ENCODE peak calls at places on chromosome 4, in nine cellular contexts. One of them, this sample, is unnamed.

GRCh38 chr4:15963001-15963451 is at the start of gene FGFBP2:
- DNase-seq in HL-60: peak
- DNase-seq in GM12891: peak
- DNase-seq in GM12892: peak
- DNase-seq in GM23338: peak
- DNase-seq in K562: peak
- DNase-seq in transverse colon: peak
- DNase-seq in HepG2: peak
- DNase-seq in breast epithelium: no peak
- DNase-seq in this sample: no peak

GRCh38 chr4:125112536-125112935 is 202.2 kb upstream of the FAT4 start:
- DNase-seq in transverse colon: no peak
- DNase-seq in breast epithelium: no peak
- DNase-seq in GM23338: no peak
- DNase-seq in GM12892: no peak
- DNase-seq in HL-60: no peak
- DNase-seq in GM12891: no peak
- DNase-seq in K562: no peak
- DNase-seq in HepG2: no peak
- DNase-seq in this sample: no peak

GRCh38 chr4:26584725-26585124 is 841 bp downstream of the TBC1D19 start:
- DNase-seq in HepG2: no peak
- DNase-seq in breast epithelium: no peak
- DNase-seq in K562: no peak
- DNase-seq in transverse colon: no peak
- DNase-seq in HL-60: no peak
- DNase-seq in GM12892: no peak
- DNase-seq in GM12891: no peak
- DNase-seq in GM23338: no peak
- DNase-seq in this sample: no peak

GRCh38 chr4:38980903-38981676 is 51.1 kb downstream of the TMEM156 start:
- DNase-seq in GM12891: no peak
- DNase-seq in transverse colon: no peak
- DNase-seq in K562: no peak
- DNase-seq in HepG2: peak
- DNase-seq in GM23338: no peak
- DNase-seq in HL-60: no peak
- DNase-seq in breast epithelium: no peak
- DNase-seq in GM12892: no peak
- DNase-seq in this sample: no peak

GRCh38 chr4:123505457-123506310 is 109.1 kb downstream of the SPRY1 start:
- DNase-seq in K562: peak
- DNase-seq in breast epithelium: peak
- DNase-seq in HepG2: peak
- DNase-seq in GM12891: peak
- DNase-seq in HL-60: peak
- DNase-seq in GM12892: peak
- DNase-seq in GM23338: peak
- DNase-seq in transverse colon: peak
- DNase-seq in this sample: peak

GRCh38 chr4:2830632-2831610 is 12.7 kb upstream of the ADD1 start:
- DNase-seq in HL-60: no peak
- DNase-seq in GM23338: no peak
- DNase-seq in transverse colon: peak
- DNase-seq in HepG2: no peak
- DNase-seq in GM12892: peak
- DNase-seq in GM12891: peak
- DNase-seq in breast epithelium: peak
- DNase-seq in K562: no peak
- DNase-seq in this sample: peak

GRCh38 chr4:173257732-173258717 is 76.1 kb downstream of the HMGB2 start:
- DNase-seq in transverse colon: peak
- DNase-seq in GM23338: peak
- DNase-seq in GM12891: no peak
- DNase-seq in HepG2: peak
- DNase-seq in GM12892: peak
- DNase-seq in breast epithelium: no peak
- DNase-seq in HL-60: peak
- DNase-seq in K562: peak
- DNase-seq in this sample: no peak

GRCh38 chr4:81919238-81919637 is 447.5 kb upstream of the RASGEF1B start:
- DNase-seq in transverse colon: no peak
- DNase-seq in GM12892: no peak
- DNase-seq in breast epithelium: no peak
- DNase-seq in HL-60: peak
- DNase-seq in GM23338: peak
- DNase-seq in HepG2: peak
- DNase-seq in K562: peak
- DNase-seq in GM12891: no peak
- DNase-seq in this sample: no peak

GRCh38 chr4:150431221-150431620 is 150.7 kb upstream of the MAB21L2 start:
- DNase-seq in GM12892: no peak
- DNase-seq in transverse colon: no peak
- DNase-seq in HL-60: no peak
- DNase-seq in K562: no peak
- DNase-seq in breast epithelium: no peak
- DNase-seq in GM12891: no peak
- DNase-seq in GM23338: no peak
- DNase-seq in HepG2: no peak
- DNase-seq in this sample: no peak

GRCh38 chr4:38664704-38665401 is 854 bp downstream of the KLF3 start:
- DNase-seq in GM12892: no peak
- DNase-seq in transverse colon: peak
- DNase-seq in breast epithelium: peak
- DNase-seq in GM23338: peak
- DNase-seq in HepG2: peak
- DNase-seq in GM12891: no peak
- DNase-seq in K562: peak
- DNase-seq in HL-60: peak
- DNase-seq in this sample: peak

GRCh38 chr4:142850478-142850877 is 4.4 kb upstream of the INPP4B start:
- DNase-seq in GM12892: no peak
- DNase-seq in GM12891: no peak
- DNase-seq in transverse colon: no peak
- DNase-seq in breast epithelium: no peak
- DNase-seq in HL-60: no peak
- DNase-seq in K562: no peak
- DNase-seq in HepG2: no peak
- DNase-seq in GM23338: peak
- DNase-seq in this sample: no peak

GRCh38 chr4:121070696-121071639 is 1.4 kb downstream of the NDNF start:
- DNase-seq in GM12892: no peak
- DNase-seq in GM23338: peak
- DNase-seq in K562: no peak
- DNase-seq in GM12891: no peak
- DNase-seq in HL-60: peak
- DNase-seq in HepG2: no peak
- DNase-seq in breast epithelium: no peak
- DNase-seq in transverse colon: peak
- DNase-seq in this sample: peak

GRCh38 chr4:147060171-147060931 is 114.7 kb upstream of the TTC29 start:
- DNase-seq in GM12891: no peak
- DNase-seq in GM12892: no peak
- DNase-seq in HepG2: no peak
- DNase-seq in GM23338: no peak
- DNase-seq in K562: no peak
- DNase-seq in breast epithelium: no peak
- DNase-seq in transverse colon: no peak
- DNase-seq in HL-60: no peak
- DNase-seq in this sample: no peak

GRCh38 chr4:52873861-52874343 is 11.8 kb downstream of the RASL11B start:
- DNase-seq in HepG2: peak
- DNase-seq in breast epithelium: no peak
- DNase-seq in GM12891: no peak
- DNase-seq in HL-60: no peak
- DNase-seq in K562: no peak
- DNase-seq in transverse colon: peak
- DNase-seq in GM12892: no peak
- DNase-seq in GM23338: peak
- DNase-seq in this sample: peak

GRCh38 chr4:55405073-55405472 is 9.3 kb downstream of the TMEM165 start:
- DNase-seq in K562: no peak
- DNase-seq in GM12892: no peak
- DNase-seq in GM23338: no peak
- DNase-seq in HL-60: no peak
- DNase-seq in HepG2: no peak
- DNase-seq in GM12891: no peak
- DNase-seq in transverse colon: no peak
- DNase-seq in breast epithelium: no peak
- DNase-seq in this sample: no peak

GRCh38 chr4:168524897-168525296 is 28.0 kb downstream of the PALLD start:
- DNase-seq in K562: no peak
- DNase-seq in GM12891: no peak
- DNase-seq in transverse colon: no peak
- DNase-seq in breast epithelium: no peak
- DNase-seq in HL-60: no peak
- DNase-seq in HepG2: no peak
- DNase-seq in GM12892: no peak
- DNase-seq in GM23338: no peak
- DNase-seq in this sample: no peak

GRCh38 chr4:168522371-168522770 is 25.5 kb downstream of the PALLD start:
- DNase-seq in GM12892: no peak
- DNase-seq in HL-60: no peak
- DNase-seq in breast epithelium: no peak
- DNase-seq in GM12891: no peak
- DNase-seq in GM23338: no peak
- DNase-seq in HepG2: no peak
- DNase-seq in K562: no peak
- DNase-seq in transverse colon: no peak
- DNase-seq in this sample: no peak

GRCh38 chr4:168521736-168522135 is 24.9 kb downstream of the PALLD start:
- DNase-seq in transverse colon: no peak
- DNase-seq in K562: no peak
- DNase-seq in GM12891: no peak
- DNase-seq in GM12892: no peak
- DNase-seq in GM23338: no peak
- DNase-seq in HL-60: no peak
- DNase-seq in breast epithelium: no peak
- DNase-seq in HepG2: no peak
- DNase-seq in this sample: no peak

GRCh38 chr4:168522829-168523228 is 26.0 kb downstream of the PALLD start:
- DNase-seq in K562: no peak
- DNase-seq in HepG2: no peak
- DNase-seq in transverse colon: no peak
- DNase-seq in GM12891: no peak
- DNase-seq in GM12892: no peak
- DNase-seq in GM23338: no peak
- DNase-seq in breast epithelium: no peak
- DNase-seq in HL-60: no peak
- DNase-seq in this sample: no peak

GRCh38 chr4:168524006-168524405 is 27.2 kb downstream of the PALLD start:
- DNase-seq in K562: no peak
- DNase-seq in transverse colon: no peak
- DNase-seq in GM12891: no peak
- DNase-seq in HL-60: no peak
- DNase-seq in breast epithelium: no peak
- DNase-seq in GM23338: no peak
- DNase-seq in HepG2: no peak
- DNase-seq in GM12892: no peak
- DNase-seq in this sample: no peak
- TF ChIP-seq POLR2AphosphoS5 in K562: no peak
- TF ChIP-seq POLR2AphosphoS5 in transverse colon: no peak
- TF ChIP-seq POLR2AphosphoS5 in GM12891: no peak
- TF ChIP-seq POLR2AphosphoS5 in HL-60: no peak
- TF ChIP-seq POLR2AphosphoS5 in breast epithelium: no peak
- TF ChIP-seq POLR2AphosphoS5 in GM23338: no peak
- TF ChIP-seq POLR2AphosphoS5 in HepG2: no peak
- TF ChIP-seq POLR2AphosphoS5 in GM12892: no peak
- TF ChIP-seq POLR2AphosphoS5 in this sample: no peak

DNA sequence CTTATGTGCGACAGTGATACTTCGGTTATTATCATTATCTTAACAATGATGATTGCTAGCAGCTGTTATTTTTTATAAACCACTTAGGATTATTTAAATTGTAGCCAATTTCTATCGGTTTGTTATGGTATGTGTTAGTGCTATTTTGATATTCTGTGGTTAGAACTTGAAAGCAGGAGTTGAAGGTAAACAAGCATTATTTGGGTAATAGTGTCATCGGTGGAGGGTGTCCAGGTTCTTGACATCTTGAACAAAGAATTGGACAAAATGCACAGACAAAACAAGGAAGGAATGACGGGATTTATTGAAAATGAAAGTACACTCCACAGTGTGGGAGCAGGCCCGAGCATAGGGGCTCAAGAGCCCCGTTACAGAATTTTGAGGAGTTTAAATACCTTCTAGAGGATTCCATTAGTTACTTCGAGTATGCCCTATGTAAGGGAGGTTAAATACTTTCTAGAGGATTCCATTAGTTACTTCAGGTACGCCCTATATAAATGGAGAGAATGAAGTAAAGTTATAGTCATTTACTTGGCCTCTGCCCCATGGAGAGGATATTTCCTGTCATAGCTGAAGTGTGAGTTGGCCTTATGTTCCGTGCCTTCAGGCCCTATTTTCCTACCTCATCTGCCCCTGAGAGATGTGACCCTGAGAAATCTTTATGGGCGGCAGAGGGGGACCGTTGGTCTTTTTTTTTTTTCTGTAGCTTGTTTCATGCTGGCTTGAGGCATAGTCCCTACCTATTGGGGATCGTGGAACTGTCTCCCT is 13.1 kb downstream of the MOB1B start:
- DNase-seq in GM12892: no peak
- DNase-seq in GM12891: no peak
- DNase-seq in HepG2: no peak
- DNase-seq in HL-60: no peak
- DNase-seq in GM23338: no peak
- DNase-seq in breast epithelium: no peak
- DNase-seq in K562: no peak
- DNase-seq in transverse colon: no peak
- DNase-seq in this sample: no peak
- TF ChIP-seq POLR2AphosphoS5 in GM12892: no peak
- TF ChIP-seq POLR2AphosphoS5 in GM12891: no peak
- TF ChIP-seq POLR2AphosphoS5 in HepG2: no peak
- TF ChIP-seq POLR2AphosphoS5 in HL-60: no peak
- TF ChIP-seq POLR2AphosphoS5 in GM23338: no peak
- TF ChIP-seq POLR2AphosphoS5 in breast epithelium: no peak
- TF ChIP-seq POLR2AphosphoS5 in K562: no peak
- TF ChIP-seq POLR2AphosphoS5 in transverse colon: no peak
- TF ChIP-seq POLR2AphosphoS5 in this sample: no peak

GRCh38 chr4:186790630-186791029 is 67.0 kb upstream of the FAT1 start:
- DNase-seq in GM23338: no peak
- DNase-seq in GM12891: no peak
- DNase-seq in breast epithelium: no peak
- DNase-seq in HL-60: no peak
- DNase-seq in GM12892: no peak
- DNase-seq in HepG2: no peak
- DNase-seq in K562: no peak
- DNase-seq in transverse colon: no peak
- DNase-seq in this sample: no peak
- TF ChIP-seq POLR2AphosphoS5 in GM23338: no peak
- TF ChIP-seq POLR2AphosphoS5 in GM12891: no peak
- TF ChIP-seq POLR2AphosphoS5 in breast epithelium: no peak
- TF ChIP-seq POLR2AphosphoS5 in HL-60: no peak
- TF ChIP-seq POLR2AphosphoS5 in GM12892: no peak
- TF ChIP-seq POLR2AphosphoS5 in HepG2: no peak
- TF ChIP-seq POLR2AphosphoS5 in K562: no peak
- TF ChIP-seq POLR2AphosphoS5 in transverse colon: no peak
- TF ChIP-seq POLR2AphosphoS5 in this sample: no peak

GRCh38 chr4:24856586-24856985 is 56.3 kb downstream of the CCDC149 start:
- DNase-seq in HL-60: no peak
- DNase-seq in HepG2: no peak
- DNase-seq in GM12892: peak
- DNase-seq in K562: no peak
- DNase-seq in GM12891: peak
- DNase-seq in GM23338: peak
- DNase-seq in transverse colon: no peak
- DNase-seq in breast epithelium: no peak
- DNase-seq in this sample: peak
- TF ChIP-seq POLR2AphosphoS5 in HL-60: no peak
- TF ChIP-seq POLR2AphosphoS5 in HepG2: no peak
- TF ChIP-seq POLR2AphosphoS5 in GM12892: no peak
- TF ChIP-seq POLR2AphosphoS5 in K562: no peak
- TF ChIP-seq POLR2AphosphoS5 in GM12891: no peak
- TF ChIP-seq POLR2AphosphoS5 in GM23338: no peak
- TF ChIP-seq POLR2AphosphoS5 in transverse colon: no peak
- TF ChIP-seq POLR2AphosphoS5 in breast epithelium: no peak
- TF ChIP-seq POLR2AphosphoS5 in this sample: no peak

This sample was measured in upper lobe of left lung.